ENCODE peak calls at places on chromosome 10, in five cellular contexts. Y is sigmoid colon, K is upper lobe of left lung, D is suprapubic skin, L is HCT116. C is an unnamed sample.

GRCh38 chr10:117666965-117667364 is 124.4 kb downstream of the EMX2 start:
- DNase-seq in Y (no peak), K (no peak), D (no peak), L (no peak), C (no peak)

GRCh38 chr10:28569506-28570159 is 36.7 kb downstream of the WAC start:
- DNase-seq in Y (no peak), K (no peak), D (no peak), L (no peak), C (no peak)

GRCh38 chr10:8060010-8060703 is 5.7 kb downstream of the GATA3 start:
- DNase-seq in Y (no peak), K (no peak), D (no peak), L (no peak), C (no peak)

GRCh38 chr10:62894156-62894555 is 78.0 kb upstream of the EGR2 start:
- DNase-seq in Y (no peak), K (no peak), D (no peak), L (no peak), C (no peak)

GRCh38 chr10:12540341-12540781 is 191.0 kb downstream of the CAMK1D start:
- DNase-seq in Y (no peak), K (no peak), D (no peak), L (no peak), C (no peak)

GRCh38 chr10:72567884-72568283 is 58.0 kb downstream of the MICU1 start:
- DNase-seq in Y (no peak), K (no peak), D (no peak), L (peak; percentile 10), C (no peak)

GRCh38 chr10:79311581-79312407 is 35.5 kb upstream of the PPIF start:
- DNase-seq in Y (no peak), K (no peak), D (no peak), L (no peak), C (no peak)

GRCh38 chr10:58952747-58953466 is 223.5 kb upstream of the PHYHIPL start:
- DNase-seq in Y (no peak), K (no peak), D (no peak), L (peak; percentile 24), C (peak; percentile 36)

GRCh38 chr10:108069096-108069495 is 904.6 kb upstream of the SORCS1 start:
- DNase-seq in Y (no peak), K (no peak), D (no peak), L (no peak), C (no peak)

GRCh38 chr10:38043516-38043915 is 33.0 kb downstream of the ZNF33A start:
- DNase-seq in Y (no peak), K (no peak), D (no peak), L (no peak), C (no peak)

GRCh38 chr10:3040069-3040468 is 27.3 kb upstream of the PFKP start:
- DNase-seq in Y (no peak), K (no peak), D (no peak), L (no peak), C (no peak)

GRCh38 chr10:60385399-60385738 is 4.3 kb downstream of the ANK3 start:
- DNase-seq in Y (no peak), K (no peak), D (no peak), L (no peak), C (no peak)

GRCh38 chr10:131420867-131421266 is 109.3 kb upstream of the TCERG1L start:
- DNase-seq in Y (no peak), K (no peak), D (no peak), L (no peak), C (no peak)

GRCh38 chr10:6347391-6347951 is 144.7 kb downstream of the PFKFB3 start:
- DNase-seq in Y (no peak), K (no peak), D (no peak), L (no peak), C (no peak)

GRCh38 chr10:63068246-63068645 is 64.9 kb upstream of the NRBF2 start:
- DNase-seq in Y (no peak), K (no peak), D (no peak), L (no peak), C (no peak)

GRCh38 chr10:61733358-61733940 is 70.7 kb downstream of the CABCOCO1 start:
- DNase-seq in Y (no peak), K (no peak), D (no peak), L (peak; percentile 47), C (no peak)

GRCh38 chr10:56142092-56142728 is 218.8 kb downstream of the ZWINT start:
- DNase-seq in Y (no peak), K (no peak), D (no peak), L (no peak), C (no peak)

GRCh38 chr10:68462536-68462935 is 9.2 kb downstream of the DNA2 start:
- DNase-seq in Y (no peak), K (no peak), D (no peak), L (no peak), C (no peak)

GRCh38 chr10:68434657-68435056 is 27.6 kb upstream of the RUFY2 start:
- DNase-seq in Y (no peak), K (no peak), D (no peak), L (no peak), C (no peak)

GRCh38 chr10:95516774-95517373 is 44.3 kb downstream of the SORBS1 start:
- DNase-seq in Y (no peak), K (no peak), D (no peak), L (no peak), C (no peak)

GRCh38 chr10:95511314-95511713 is 49.9 kb downstream of the SORBS1 start:
- DNase-seq in Y (no peak), K (no peak), D (no peak), L (no peak), C (no peak)

GRCh38 chr10:95517536-95518454 is 43.4 kb downstream of the SORBS1 start:
- DNase-seq in Y (no peak), K (no peak), D (no peak), L (no peak), C (no peak)

GRCh38 chr10:95513008-95513589 is 48.1 kb downstream of the SORBS1 start:
- DNase-seq in Y (no peak), K (no peak), D (no peak), L (no peak), C (peak; percentile 41)

GRCh38 chr10:95513941-95514392 is 47.2 kb downstream of the SORBS1 start:
- DNase-seq in Y (peak; percentile 86), K (no peak), D (no peak), L (no peak), C (no peak)
- TF ChIP-seq POLR2A in Y (no peak), K (no peak), D (no peak), L (no peak), C (no peak)

DNA sequence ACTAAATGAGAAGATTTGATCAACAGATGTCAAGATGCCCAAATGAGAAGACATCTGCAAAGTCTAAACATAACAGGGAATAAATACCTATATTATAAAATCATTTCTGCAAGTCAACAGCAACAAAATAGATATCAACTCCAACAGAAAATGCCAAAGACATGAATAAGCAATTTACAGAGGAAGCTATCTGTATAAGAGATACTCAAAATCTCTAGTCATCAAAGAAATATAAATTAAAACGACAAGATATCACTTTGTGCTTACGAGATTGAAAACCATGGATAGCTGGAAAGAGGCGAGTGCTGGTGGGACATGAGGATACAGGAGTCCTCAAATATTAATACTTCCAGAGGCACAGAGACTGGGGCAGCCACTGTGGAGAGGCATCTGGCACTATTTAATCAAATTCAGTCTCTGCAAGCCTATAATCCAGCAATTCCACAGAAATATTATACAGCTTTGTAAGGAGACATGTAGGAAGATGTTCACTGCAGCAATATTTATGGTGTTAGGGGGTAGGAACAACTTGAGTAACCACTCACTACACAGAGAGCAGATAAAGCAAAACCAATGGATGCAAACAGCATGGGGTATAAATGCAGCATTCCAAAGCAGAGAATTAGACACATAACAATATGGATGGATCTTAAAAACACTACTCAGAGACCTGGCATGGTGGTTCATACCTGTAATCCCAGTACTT is 4.8 kb downstream of the DNMBP start:
- DNase-seq in Y (no peak), K (no peak), D (no peak), L (no peak), C (no peak)
- H3K4me1 ChIP-seq in Y (peaks cover 76% of the 10 kb centered on the region), K (peaks cover 19% of the 10 kb centered on the region), D (peaks cover 50% of the 10 kb centered on the region), L (peaks cover 62% of the 10 kb centered on the region), C (peaks cover 37% of the 10 kb centered on the region)

GRCh38 chr10:484441-484924 is 205.0 kb downstream of the DIP2C start:
- DNase-seq in Y (no peak), K (no peak), D (no peak), L (no peak), C (peak; percentile 35)

GRCh38 chr10:485776-486572 is 203.5 kb downstream of the DIP2C start:
- DNase-seq in Y (peak; percentile 86), K (no peak), D (no peak), L (no peak), C (no peak)

GRCh38 chr10:483266-483665 is 206.2 kb downstream of the DIP2C start:
- DNase-seq in Y (no peak), K (no peak), D (no peak), L (no peak), C (no peak)

GRCh38 chr10:486668-487067 is 202.8 kb downstream of the DIP2C start:
- DNase-seq in Y (no peak), K (no peak), D (no peak), L (no peak), C (no peak)

GRCh38 chr10:484925-485661 is 204.4 kb downstream of the DIP2C start:
- DNase-seq in Y (no peak), K (no peak), D (no peak), L (no peak), C (no peak)
- TF ChIP-seq POLR2A in Y (no peak), K (no peak), D (no peak), L (no peak), C (no peak)

GRCh38 chr10:124669141-124669823 is 74.9 kb downstream of the FAM53B start:
- DNase-seq in Y (no peak), K (no peak), D (no peak), L (no peak), C (no peak)

GRCh38 chr10:124669824-124670654 is 74.1 kb downstream of the FAM53B start:
- DNase-seq in Y (no peak), K (no peak), D (no peak), L (no peak), C (no peak)

GRCh38 chr10:124672181-124672638 is 72.0 kb downstream of the FAM53B start:
- DNase-seq in Y (no peak), K (no peak), D (no peak), L (no peak), C (no peak)

GRCh38 chr10:124671486-124672075 is 72.6 kb downstream of the FAM53B start:
- DNase-seq in Y (peak; percentile 79), K (no peak), D (peak; percentile 89), L (peak; percentile 34), C (no peak)

DNA sequence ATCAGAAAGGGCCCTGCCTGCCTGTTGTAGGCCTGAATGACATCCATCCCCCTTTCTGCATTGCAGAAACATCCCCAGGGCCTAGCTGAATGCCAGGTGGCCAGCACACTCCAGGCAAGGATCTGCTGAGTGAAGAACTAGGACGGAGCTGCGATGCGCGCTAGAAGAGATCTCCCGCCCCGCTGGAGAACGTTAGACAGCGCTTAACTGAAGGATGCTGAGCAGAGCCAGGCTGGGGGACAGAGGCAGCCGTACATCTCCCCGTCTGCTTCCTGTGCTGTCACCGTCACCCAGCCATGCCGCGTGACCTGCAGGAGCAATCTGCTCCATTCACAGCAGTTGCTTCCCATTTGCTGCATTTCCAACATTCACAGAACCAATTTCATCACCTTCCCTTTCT is 73.3 kb downstream of the FAM53B start:
- DNase-seq in Y (no peak), K (no peak), D (no peak), L (no peak), C (no peak)
- H3K4me1 ChIP-seq in Y (peaks cover 48% of the 10 kb centered on the region), K (peaks cover 94% of the 10 kb centered on the region), D (peaks cover 91% of the 10 kb centered on the region), L (peaks cover 7% of the 10 kb centered on the region), C (peaks cover 27% of the 10 kb centered on the region)

GRCh38 chr10:89242840-89243586 is 8.6 kb downstream of the LIPA start:
- DNase-seq in Y (no peak), K (no peak), D (no peak), L (no peak), C (no peak)
- TF ChIP-seq POLR2A in Y (no peak), K (no peak), D (no peak), L (no peak), C (no peak)

GRCh38 chr10:1323951-1324350 is 267.8 kb downstream of the WDR37 start:
- DNase-seq in Y (no peak), K (no peak), D (no peak), L (no peak), C (no peak)
- H3K4me1 ChIP-seq in Y (no peaks in the 10 kb centered on the region), K (no peaks in the 10 kb centered on the region), D (no peaks in the 10 kb centered on the region), L (no peaks in the 10 kb centered on the region), C (peaks cover 7% of the 10 kb centered on the region)

C was measured in transverse colon.